ENCODE peak calls at places on chromosomes 13 and 19, in seven cellular contexts. One of them, this sample, is unnamed.

GRCh38 chr19:55172741-55173140 is 6.3 kb upstream of the DNAAF3 start:
- DNase-seq in prostate gland: no peak
- DNase-seq in lung: no peak
- DNase-seq in astrocyte of the spinal cord: peak
- DNase-seq in psoas muscle: no peak
- DNase-seq in body of pancreas: no peak
- DNase-seq in ascending aorta: no peak
- DNase-seq in this sample: no peak

GRCh38 chr13:46716821-46717220 is 80.1 kb downstream of the ESD start:
- DNase-seq in body of pancreas: no peak
- DNase-seq in lung: no peak
- DNase-seq in psoas muscle: no peak
- DNase-seq in prostate gland: no peak
- DNase-seq in astrocyte of the spinal cord: peak
- DNase-seq in ascending aorta: no peak
- DNase-seq in this sample: no peak

GRCh38 chr19:43395561-43395960 is 19.1 kb upstream of the TEX101 start:
- DNase-seq in astrocyte of the spinal cord: no peak
- DNase-seq in ascending aorta: no peak
- DNase-seq in lung: no peak
- DNase-seq in body of pancreas: no peak
- DNase-seq in psoas muscle: no peak
- DNase-seq in prostate gland: no peak
- DNase-seq in this sample: no peak

GRCh38 chr19:4229179-4229931 is at the start of gene EBI3:
- DNase-seq in astrocyte of the spinal cord: peak
- DNase-seq in prostate gland: no peak
- DNase-seq in lung: no peak
- DNase-seq in ascending aorta: no peak
- DNase-seq in psoas muscle: no peak
- DNase-seq in body of pancreas: peak
- DNase-seq in this sample: no peak

GRCh38 chr13:64808704-64809103 is 2421.4 kb downstream of the PCDH9 start:
- DNase-seq in lung: no peak
- DNase-seq in astrocyte of the spinal cord: no peak
- DNase-seq in body of pancreas: no peak
- DNase-seq in ascending aorta: no peak
- DNase-seq in psoas muscle: no peak
- DNase-seq in prostate gland: no peak
- DNase-seq in this sample: no peak

GRCh38 chr13:49124693-49125304 is 95.3 kb upstream of the MLNR start:
- DNase-seq in prostate gland: no peak
- DNase-seq in body of pancreas: no peak
- DNase-seq in astrocyte of the spinal cord: peak
- DNase-seq in lung: no peak
- DNase-seq in psoas muscle: no peak
- DNase-seq in ascending aorta: no peak
- DNase-seq in this sample: no peak

GRCh38 chr13:106038752-106039151 is 496.7 kb downstream of the EFNB2 start:
- DNase-seq in prostate gland: no peak
- DNase-seq in psoas muscle: no peak
- DNase-seq in ascending aorta: no peak
- DNase-seq in lung: no peak
- DNase-seq in astrocyte of the spinal cord: peak
- DNase-seq in body of pancreas: no peak
- DNase-seq in this sample: peak

GRCh38 chr13:40445557-40445990 is 220.9 kb downstream of the FOXO1 start:
- DNase-seq in body of pancreas: peak
- DNase-seq in ascending aorta: peak
- DNase-seq in prostate gland: no peak
- DNase-seq in lung: no peak
- DNase-seq in psoas muscle: peak
- DNase-seq in astrocyte of the spinal cord: peak
- DNase-seq in this sample: peak

GRCh38 chr13:32117696-32118095 is 86.1 kb downstream of the FRY start:
- DNase-seq in astrocyte of the spinal cord: no peak
- DNase-seq in psoas muscle: peak
- DNase-seq in lung: no peak
- DNase-seq in body of pancreas: peak
- DNase-seq in prostate gland: no peak
- DNase-seq in ascending aorta: peak
- DNase-seq in this sample: no peak

GRCh38 chr19:31351212-31352193 is 2.3 kb upstream of the TSHZ3 start:
- DNase-seq in lung: no peak
- DNase-seq in psoas muscle: no peak
- DNase-seq in ascending aorta: no peak
- DNase-seq in prostate gland: peak
- DNase-seq in body of pancreas: peak
- DNase-seq in astrocyte of the spinal cord: peak
- DNase-seq in this sample: no peak

GRCh38 chr13:62767473-62767872 is 1351.8 kb upstream of the PCDH20 start:
- DNase-seq in prostate gland: no peak
- DNase-seq in psoas muscle: no peak
- DNase-seq in astrocyte of the spinal cord: no peak
- DNase-seq in lung: no peak
- DNase-seq in ascending aorta: no peak
- DNase-seq in body of pancreas: no peak
- DNase-seq in this sample: no peak

GRCh38 chr19:3431760-3432397 is 48.4 kb downstream of the SMIM24 start:
- DNase-seq in ascending aorta: no peak
- DNase-seq in prostate gland: no peak
- DNase-seq in astrocyte of the spinal cord: no peak
- DNase-seq in body of pancreas: no peak
- DNase-seq in lung: no peak
- DNase-seq in psoas muscle: peak
- DNase-seq in this sample: no peak

GRCh38 chr13:91346848-91347211 is 657 bp upstream of the MIR17HG start:
- DNase-seq in psoas muscle: no peak
- DNase-seq in ascending aorta: no peak
- DNase-seq in prostate gland: peak
- DNase-seq in astrocyte of the spinal cord: peak
- DNase-seq in body of pancreas: peak
- DNase-seq in lung: no peak
- DNase-seq in this sample: no peak

GRCh38 chr13:45398862-45399261 is 19.3 kb downstream of the SLC25A30 start:
- DNase-seq in astrocyte of the spinal cord: no peak
- DNase-seq in psoas muscle: no peak
- DNase-seq in ascending aorta: no peak
- DNase-seq in prostate gland: no peak
- DNase-seq in lung: no peak
- DNase-seq in body of pancreas: no peak
- DNase-seq in this sample: no peak

GRCh38 chr13:99909836-99910619 is 61.5 kb downstream of the ZIC5 start:
- DNase-seq in psoas muscle: no peak
- DNase-seq in lung: no peak
- DNase-seq in astrocyte of the spinal cord: no peak
- DNase-seq in body of pancreas: peak
- DNase-seq in ascending aorta: no peak
- DNase-seq in prostate gland: no peak
- DNase-seq in this sample: no peak

GRCh38 chr13:45861352-45861751 is 9.8 kb upstream of the SIAH3 start:
- DNase-seq in prostate gland: no peak
- DNase-seq in lung: no peak
- DNase-seq in astrocyte of the spinal cord: peak
- DNase-seq in ascending aorta: no peak
- DNase-seq in psoas muscle: no peak
- DNase-seq in body of pancreas: no peak
- DNase-seq in this sample: no peak

GRCh38 chr19:1410136-1410786 is 2.9 kb downstream of the DAZAP1 start:
- DNase-seq in psoas muscle: no peak
- DNase-seq in lung: no peak
- DNase-seq in body of pancreas: peak
- DNase-seq in prostate gland: no peak
- DNase-seq in astrocyte of the spinal cord: peak
- DNase-seq in ascending aorta: no peak
- DNase-seq in this sample: no peak

GRCh38 chr13:48068036-48068435 is 26.9 kb downstream of the MED4 start:
- DNase-seq in ascending aorta: no peak
- DNase-seq in psoas muscle: no peak
- DNase-seq in prostate gland: no peak
- DNase-seq in body of pancreas: no peak
- DNase-seq in lung: no peak
- DNase-seq in astrocyte of the spinal cord: no peak
- DNase-seq in this sample: no peak

GRCh38 chr13:50277906-50278305 is 262.7 kb downstream of the KCNRG start:
- DNase-seq in astrocyte of the spinal cord: no peak
- DNase-seq in body of pancreas: no peak
- DNase-seq in ascending aorta: no peak
- DNase-seq in lung: no peak
- DNase-seq in prostate gland: no peak
- DNase-seq in psoas muscle: no peak
- DNase-seq in this sample: no peak

GRCh38 chr13:49302222-49302621 is 54.5 kb downstream of the CDADC1 start:
- DNase-seq in psoas muscle: no peak
- DNase-seq in body of pancreas: no peak
- DNase-seq in ascending aorta: no peak
- DNase-seq in astrocyte of the spinal cord: no peak
- DNase-seq in lung: no peak
- DNase-seq in prostate gland: no peak
- DNase-seq in this sample: no peak

GRCh38 chr19:36009633-36010379 is 1.2 kb upstream of the SYNE4 start:
- DNase-seq in ascending aorta: no peak
- DNase-seq in psoas muscle: no peak
- DNase-seq in lung: no peak
- DNase-seq in body of pancreas: no peak
- DNase-seq in prostate gland: no peak
- DNase-seq in astrocyte of the spinal cord: no peak
- DNase-seq in this sample: no peak
- H3K4me3 ChIP-seq in ascending aorta: peak
- H3K4me3 ChIP-seq in psoas muscle: peak
- H3K4me3 ChIP-seq in lung: no peak
- H3K4me3 ChIP-seq in body of pancreas: peak
- H3K4me3 ChIP-seq in prostate gland: peak
- H3K4me3 ChIP-seq in astrocyte of the spinal cord: peak
- H3K4me3 ChIP-seq in this sample: peak

DNA sequence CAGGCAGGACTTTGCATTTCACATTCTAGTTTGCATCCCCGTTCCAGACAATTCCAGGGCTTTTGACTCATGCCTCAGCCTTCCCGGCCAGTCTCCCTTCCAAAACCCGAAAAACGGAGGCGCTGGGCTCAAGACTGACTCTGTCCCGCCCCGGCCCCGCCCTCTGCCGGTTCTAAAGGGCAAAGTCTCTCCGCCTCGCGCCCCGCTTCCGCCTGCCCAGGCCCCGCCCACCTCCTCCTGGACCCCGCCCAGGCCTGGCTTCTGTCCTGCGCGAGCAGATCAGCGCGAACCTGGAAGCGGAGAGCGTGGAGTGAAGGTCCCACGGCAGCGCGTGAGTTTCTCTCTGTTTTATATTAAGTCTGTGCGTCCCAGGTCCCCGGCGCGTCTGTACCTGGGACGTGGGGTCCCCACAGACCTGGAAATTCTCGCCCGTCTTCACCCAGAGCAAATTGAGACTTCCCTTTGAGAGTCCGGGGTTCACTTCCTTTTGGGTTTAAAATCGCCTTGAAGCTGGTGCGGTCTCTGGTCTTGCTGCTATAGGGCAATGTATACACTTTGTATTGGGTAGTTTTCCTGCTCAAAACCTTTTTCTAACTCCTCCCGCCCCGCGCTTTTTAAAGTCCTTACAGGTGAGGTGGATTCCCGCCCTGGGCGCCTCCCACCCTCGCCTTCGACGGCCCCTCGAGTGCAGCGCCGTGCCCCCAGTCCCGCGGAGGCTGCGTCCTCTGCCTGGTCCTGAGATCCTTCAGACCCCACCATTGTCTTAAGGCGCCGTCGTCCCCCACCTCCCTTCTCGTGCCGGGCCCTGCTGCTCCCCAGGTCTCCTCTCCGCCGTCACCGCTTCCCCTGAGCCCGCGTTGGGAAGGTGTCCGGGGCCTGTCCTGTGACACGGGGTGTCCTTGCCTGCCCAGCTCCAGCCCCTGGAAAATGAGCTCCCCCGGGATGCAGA is 31.2 kb downstream of the ZNF701 start:
- DNase-seq in body of pancreas: peak
- DNase-seq in astrocyte of the spinal cord: peak
- DNase-seq in psoas muscle: peak
- DNase-seq in prostate gland: peak
- DNase-seq in ascending aorta: peak
- DNase-seq in lung: peak
- DNase-seq in this sample: peak
- TF ChIP-seq CTCF in body of pancreas: peak
- TF ChIP-seq CTCF in astrocyte of the spinal cord: peak
- TF ChIP-seq CTCF in psoas muscle: peak
- TF ChIP-seq CTCF in prostate gland: peak
- TF ChIP-seq CTCF in ascending aorta: peak
- TF ChIP-seq CTCF in lung: peak
- TF ChIP-seq CTCF in this sample: peak

DNA sequence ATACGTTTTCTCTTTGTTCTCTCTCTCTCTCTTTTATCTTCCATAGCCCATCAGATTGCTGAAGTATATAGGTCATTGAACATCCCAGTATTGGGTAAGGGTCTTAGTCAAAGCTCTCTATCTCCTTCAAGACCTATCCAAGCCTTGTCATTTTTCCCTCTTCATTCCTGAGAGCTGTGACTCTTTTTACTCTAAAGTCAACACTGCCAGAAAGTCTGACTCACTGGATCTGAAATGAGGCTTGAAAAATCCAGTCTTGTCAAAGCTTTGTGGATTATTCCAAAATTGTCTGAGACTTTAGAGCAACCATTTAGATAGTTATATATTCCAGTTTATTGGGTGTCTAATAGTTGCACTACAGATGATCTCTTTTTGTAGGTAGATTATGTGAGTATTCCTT is 389.2 kb upstream of the PCDH9 start:
- DNase-seq in prostate gland: no peak
- DNase-seq in psoas muscle: no peak
- DNase-seq in body of pancreas: no peak
- DNase-seq in lung: no peak
- DNase-seq in astrocyte of the spinal cord: peak
- DNase-seq in ascending aorta: no peak
- DNase-seq in this sample: peak
- H3K4me3 ChIP-seq in prostate gland: no peak
- H3K4me3 ChIP-seq in psoas muscle: no peak
- H3K4me3 ChIP-seq in body of pancreas: no peak
- H3K4me3 ChIP-seq in lung: no peak
- H3K4me3 ChIP-seq in astrocyte of the spinal cord: no peak
- H3K4me3 ChIP-seq in ascending aorta: no peak
- H3K4me3 ChIP-seq in this sample: no peak

DNA sequence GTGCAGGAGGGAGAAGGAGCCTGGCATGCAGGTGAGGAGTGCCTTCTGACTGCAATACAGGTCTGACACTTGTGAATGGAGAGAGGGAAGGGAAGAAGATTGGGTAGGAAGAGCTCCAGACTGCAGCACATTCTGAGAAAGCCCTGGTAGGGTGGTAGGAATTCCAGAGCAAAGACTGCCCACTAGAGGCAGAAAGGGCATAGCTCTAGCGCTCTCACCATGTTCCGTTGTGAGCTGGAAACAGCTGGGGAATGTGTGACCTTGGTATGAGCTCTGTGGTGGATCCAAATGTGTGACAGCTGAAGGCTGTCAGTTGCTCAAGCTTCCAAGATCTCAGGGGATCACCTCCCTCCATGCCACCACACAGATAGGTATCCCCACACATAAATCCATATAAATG is 2.9 kb upstream of the MTUS2 start:
- DNase-seq in astrocyte of the spinal cord: no peak
- DNase-seq in body of pancreas: no peak
- DNase-seq in psoas muscle: no peak
- DNase-seq in lung: no peak
- DNase-seq in prostate gland: no peak
- DNase-seq in ascending aorta: no peak
- DNase-seq in this sample: no peak
- TF ChIP-seq CTCF in astrocyte of the spinal cord: no peak
- TF ChIP-seq CTCF in body of pancreas: no peak
- TF ChIP-seq CTCF in psoas muscle: no peak
- TF ChIP-seq CTCF in lung: no peak
- TF ChIP-seq CTCF in prostate gland: no peak
- TF ChIP-seq CTCF in ascending aorta: no peak
- TF ChIP-seq CTCF in this sample: no peak

GRCh38 chr19:34838753-34839431 is 65.9 kb upstream of the ZNF599 start:
- DNase-seq in ascending aorta: no peak
- DNase-seq in lung: no peak
- DNase-seq in body of pancreas: peak
- DNase-seq in prostate gland: no peak
- DNase-seq in psoas muscle: no peak
- DNase-seq in astrocyte of the spinal cord: no peak
- DNase-seq in this sample: no peak
- H3K4me3 ChIP-seq in ascending aorta: no peak
- H3K4me3 ChIP-seq in lung: no peak
- H3K4me3 ChIP-seq in body of pancreas: no peak
- H3K4me3 ChIP-seq in prostate gland: no peak
- H3K4me3 ChIP-seq in psoas muscle: peak
- H3K4me3 ChIP-seq in astrocyte of the spinal cord: no peak
- H3K4me3 ChIP-seq in this sample: no peak